ENCODE peak calls at places on chromosomes 5 and 9, in five cellular contexts. B, P, W, H and V are unnamed samples. For H3K27me3, the result is how much of the 10 kb centered on the place peaks cover.

GRCh38 chr9:5557606-5558587 is 47.6 kb downstream of the PDCD1LG2 start:
- DNase-seq in B (peak), P (no peak), W (peak), H (no peak), V (no peak)

GRCh38 chr9:120693609-120694008 is 20.7 kb downstream of the MEGF9 start:
- DNase-seq in B (no peak), P (no peak), W (no peak), H (peak), V (no peak)

GRCh38 chr9:35051069-35051967 is 21.1 kb downstream of the VCP start:
- DNase-seq in B (peak), P (no peak), W (no peak), H (peak), V (no peak)

GRCh38 chr5:148849461-148849860 is 23.1 kb downstream of the ADRB2 start:
- DNase-seq in B (no peak), P (no peak), W (no peak), H (no peak), V (no peak)

GRCh38 chr9:2493106-2493505 is 128.5 kb upstream of the VLDLR start:
- DNase-seq in B (peak), P (no peak), W (no peak), H (peak), V (no peak)

GRCh38 chr5:11977904-11978303 is 73.7 kb upstream of the CTNND2 start:
- DNase-seq in B (no peak), P (no peak), W (no peak), H (no peak), V (no peak)

GRCh38 chr9:115084709-115085108 is 33.2 kb downstream of the TNC start:
- DNase-seq in B (no peak), P (no peak), W (no peak), H (no peak), V (no peak)

GRCh38 chr9:38432922-38433510 is 8.8 kb upstream of the IGFBPL1 start:
- DNase-seq in B (no peak), P (no peak), W (no peak), H (peak), V (no peak)

GRCh38 chr5:163908253-163908652 is 402.8 kb downstream of the MAT2B start:
- DNase-seq in B (no peak), P (no peak), W (no peak), H (no peak), V (no peak)

GRCh38 chr5:155343468-155343867 is 329.9 kb downstream of the KIF4B start:
- DNase-seq in B (no peak), P (no peak), W (no peak), H (no peak), V (no peak)

GRCh38 chr9:21840647-21841046 is 38.2 kb downstream of the MTAP start:
- DNase-seq in B (no peak), P (no peak), W (no peak), H (no peak), V (no peak)

GRCh38 chr5:90504743-90505142 is 24.6 kb downstream of the LYSMD3 start:
- DNase-seq in B (no peak), P (no peak), W (no peak), H (no peak), V (no peak)

GRCh38 chr9:137812356-137813023 is 65.1 kb upstream of the CACNA1B start:
- DNase-seq in B (no peak), P (no peak), W (no peak), H (no peak), V (no peak)

GRCh38 chr9:138071292-138071691 is 193.7 kb downstream of the CACNA1B start:
- DNase-seq in B (no peak), P (no peak), W (no peak), H (no peak), V (no peak)

GRCh38 chr5:128736567-128736966 is 198.5 kb upstream of the FBN2 start:
- DNase-seq in B (no peak), P (no peak), W (no peak), H (peak), V (no peak)

GRCh38 chr9:5873439-5873838 is 17.2 kb upstream of the MLANA start:
- DNase-seq in B (no peak), P (no peak), W (no peak), H (no peak), V (no peak)

GRCh38 chr5:120682851-120683250 is 218.8 kb downstream of the PRR16 start:
- DNase-seq in B (no peak), P (no peak), W (no peak), H (peak), V (no peak)

GRCh38 chr5:16857635-16858034 is 78.5 kb downstream of the MYO10 start:
- DNase-seq in B (no peak), P (no peak), W (no peak), H (no peak), V (no peak)

GRCh38 chr5:10503321-10503720 is 60.5 kb upstream of the ANKRD33B start:
- DNase-seq in B (no peak), P (no peak), W (no peak), H (no peak), V (no peak)

GRCh38 chr5:53027913-53028312 is 38.8 kb downstream of the ITGA2 start:
- DNase-seq in B (peak), P (no peak), W (peak), H (peak), V (no peak)

GRCh38 chr5:96253140-96253539 is 179.9 kb downstream of the PCSK1 start:
- DNase-seq in B (no peak), P (no peak), W (no peak), H (no peak), V (no peak)

GRCh38 chr9:38036359-38037084 is 32.5 kb downstream of the SHB start:
- DNase-seq in B (no peak), P (peak), W (peak), H (peak), V (no peak)

GRCh38 chr5:180343110-180343845 is 9.9 kb downstream of the GFPT2 start:
- DNase-seq in B (no peak), P (no peak), W (no peak), H (peak), V (no peak)

GRCh38 chr5:180341595-180341994 is 11.5 kb downstream of the GFPT2 start:
- DNase-seq in B (no peak), P (no peak), W (no peak), H (no peak), V (no peak)

GRCh38 chr5:180338001-180338707 is 15.0 kb downstream of the GFPT2 start:
- DNase-seq in B (no peak), P (no peak), W (no peak), H (no peak), V (no peak)

GRCh38 chr5:180339583-180340183 is 13.5 kb downstream of the GFPT2 start:
- DNase-seq in B (no peak), P (no peak), W (no peak), H (no peak), V (no peak)

GRCh38 chr5:180340856-180341255 is 12.3 kb downstream of the GFPT2 start:
- DNase-seq in B (no peak), P (no peak), W (no peak), H (peak), V (no peak)
- H3K27ac ChIP-seq in B (no peak), P (no peak), W (no peak), H (no peak), V (no peak)

DNA sequence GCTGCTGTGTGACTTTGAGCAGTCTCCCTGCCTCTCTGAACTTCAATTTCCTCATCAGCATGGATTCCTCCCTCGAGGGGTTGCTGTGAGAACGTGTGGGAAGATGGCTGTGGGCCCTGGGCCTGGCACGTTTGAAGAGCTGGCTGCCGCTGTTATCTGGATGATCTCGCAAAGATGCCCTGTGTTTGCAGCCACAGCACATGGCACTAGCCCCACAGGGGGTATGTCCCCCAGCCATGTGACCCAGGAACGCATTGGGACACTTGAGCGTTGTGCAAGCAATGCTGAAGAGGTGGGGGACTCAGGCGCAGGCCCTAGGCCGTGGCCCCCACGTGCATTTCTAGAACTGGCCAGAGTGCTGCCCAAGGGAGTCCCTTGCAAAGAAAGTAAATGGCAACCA is 65.2 kb upstream of the NEURL1B start:
- DNase-seq in B (no peak), P (no peak), W (no peak), H (no peak), V (no peak)
- H3K27me3 ChIP-seq in B (under half), P (under half), W (under half), H (half or more), V (under half)

GRCh38 chr5:76074487-76074886 is 8.7 kb upstream of the SV2C start:
- DNase-seq in B (no peak), P (no peak), W (no peak), H (no peak), V (no peak)
- TF ChIP-seq CTCF in B (peak), P (no peak), W (no peak), H (no peak), V (no peak)

GRCh38 chr5:172769324-172769597 is 1.7 kb downstream of the DUSP1 start:
- DNase-seq in B (no peak), P (no peak), W (no peak), H (no peak), V (no peak)
- H3K27ac ChIP-seq in B (peak), P (peak), W (peak), H (peak), V (peak)

DNA sequence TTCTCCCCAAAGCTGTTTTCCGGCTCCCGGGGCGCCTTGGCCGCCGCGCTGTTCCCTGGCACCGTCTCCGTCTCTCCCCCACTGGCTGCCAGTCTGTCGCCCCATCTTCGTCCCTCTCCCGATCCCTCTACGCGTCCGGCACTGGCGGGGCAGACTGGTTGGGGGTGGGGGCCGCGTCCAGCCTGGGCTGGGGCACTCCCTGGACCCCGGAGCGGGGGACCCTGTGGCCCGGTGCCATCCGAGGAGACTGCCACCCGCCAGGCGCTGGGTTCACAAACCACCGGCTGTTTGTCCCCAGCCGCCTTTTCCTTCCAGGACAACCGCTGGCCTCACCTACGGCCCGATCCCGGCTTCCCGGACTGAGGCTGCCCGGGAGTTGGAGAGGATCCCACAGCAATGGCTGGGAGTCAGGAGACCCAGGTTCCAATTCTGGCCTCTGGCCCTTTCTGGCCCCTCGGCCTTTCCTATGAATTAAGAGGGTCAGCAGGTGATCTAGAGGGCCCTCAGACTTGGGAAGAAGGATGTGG is 1.0 kb upstream of the FIBCD1 start:
- DNase-seq in B (no peak), P (no peak), W (no peak), H (no peak), V (no peak)
- H3K27me3 ChIP-seq in B (half or more), P (under half), W (under half), H (under half), V (under half)

GRCh38 chr5:1468247-1468612 is 23.0 kb upstream of the SLC6A3 start:
- DNase-seq in B (no peak), P (no peak), W (no peak), H (no peak), V (no peak)
- TF ChIP-seq CTCF in B (peak), P (peak), W (peak), H (peak), V (peak)

GRCh38 chr9:15248596-15248995 is 58.4 kb downstream of the TTC39B start:
- DNase-seq in B (no peak), P (no peak), W (no peak), H (no peak), V (no peak)
- H3K27ac ChIP-seq in B (no peak), P (peak), W (peak), H (peak), V (no peak)